ENCODE peak calls at places on chromosomes 3 and 15, in four cellular contexts. I is A549, X is adrenal gland, H is HepG2. B is an unnamed sample. For H3K4me1, the result is how much of the 10 kb centered on the place peaks cover.

GRCh38 chr3:151085227-151085888 is at the start of gene MED12L:
- DNase-seq in I (peak), H (peak), X (peak), B (no peak)

GRCh38 chr3:104887069-104887468 is 479.6 kb upstream of the ALCAM start:
- DNase-seq in I (no peak), X (no peak), H (no peak), B (no peak)

GRCh38 chr15:22949074-22949547 is 31.1 kb downstream of the CYFIP1 start:
- DNase-seq in H (no peak), X (no peak), I (no peak), B (no peak)

GRCh38 chr3:196080997-196081833 is 675 bp downstream of the TFRC start:
- DNase-seq in I (peak), X (peak), H (peak), B (no peak)

GRCh38 chr15:80161473-80162016 is 8.7 kb downstream of the FAH start:
- DNase-seq in I (no peak), X (peak), H (no peak), B (no peak)

GRCh38 chr15:40289140-40289775 is 6.4 kb upstream of the ANKRD63 start:
- DNase-seq in X (no peak), I (peak), H (no peak), B (no peak)

GRCh38 chr3:45034612-45035252 is 8.6 kb downstream of the CLEC3B start:
- DNase-seq in H (no peak), I (no peak), X (peak), B (no peak)

GRCh38 chr15:57667171-57667924 is 39.2 kb upstream of the POLR2M start:
- DNase-seq in H (peak), X (no peak), I (peak), B (peak)

GRCh38 chr15:26134812-26135211 is 271.7 kb upstream of the ATP10A start:
- DNase-seq in X (no peak), I (no peak), H (no peak), B (no peak)

GRCh38 chr15:50127255-50127777 is 8.3 kb upstream of the ATP8B4 start:
- DNase-seq in H (peak), I (no peak), X (no peak), B (no peak)

GRCh38 chr3:189841474-189842205 is 210.5 kb downstream of the TP63 start:
- DNase-seq in H (no peak), I (peak), X (no peak), B (no peak)

GRCh38 chr3:99990179-99990578 is 124.1 kb downstream of the FILIP1L start:
- DNase-seq in H (no peak), I (no peak), X (no peak), B (peak)

GRCh38 chr3:53730565-53730964 is 115.7 kb downstream of the CHDH start:
- DNase-seq in X (no peak), H (no peak), I (no peak), B (no peak)

GRCh38 chr3:97984061-97984460 is 11.8 kb upstream of the RIOX2 start:
- DNase-seq in H (no peak), X (no peak), I (no peak), B (no peak)

GRCh38 chr15:67806539-67806935 is 18.8 kb upstream of the SKOR1 start:
- DNase-seq in H (no peak), X (no peak), I (no peak), B (no peak)

GRCh38 chr3:59480486-59480995 is 430.7 kb upstream of the CFAP20DC start:
- DNase-seq in H (no peak), X (no peak), I (no peak), B (no peak)

GRCh38 chr3:126340081-126340511 is 17.1 kb downstream of the KLF15 start:
- DNase-seq in X (no peak), I (no peak), H (no peak), B (no peak)

GRCh38 chr3:58052373-58053273 is 44.4 kb downstream of the FLNB start:
- DNase-seq in X (peak), H (peak), I (peak), B (peak)

GRCh38 chr15:67884514-67885225 is 44.8 kb upstream of the RNU6-1 start:
- DNase-seq in I (peak), H (peak), X (peak), B (peak)

GRCh38 chr3:37526511-37526910 is 335.2 kb upstream of the CTDSPL start:
- DNase-seq in H (no peak), X (peak), I (no peak), B (no peak)

GRCh38 chr3:64873400-64873799 is 185.6 kb upstream of the ADAMTS9 start:
- DNase-seq in X (no peak), H (no peak), I (no peak), B (no peak)

GRCh38 chr3:48273594-48274211 is 32.8 kb downstream of the ZNF589 start:
- DNase-seq in X (peak), H (peak), I (peak), B (no peak)
- TF ChIP-seq CTCF in X (peak), H (peak), I (peak), B (peak)

GRCh38 chr3:46098319-46098761 is 71.1 kb upstream of the XCR1 start:
- DNase-seq in I (no peak), X (peak), H (no peak), B (no peak)

GRCh38 chr3:46096781-46097180 is 69.5 kb upstream of the XCR1 start:
- DNase-seq in I (no peak), H (no peak), X (no peak), B (no peak)

GRCh38 chr3:46095307-46095706 is 68.0 kb upstream of the XCR1 start:
- DNase-seq in X (no peak), H (no peak), I (no peak), B (no peak)

GRCh38 chr3:46096336-46096735 is 69.1 kb upstream of the XCR1 start:
- DNase-seq in H (no peak), I (no peak), X (no peak), B (no peak)

DNA sequence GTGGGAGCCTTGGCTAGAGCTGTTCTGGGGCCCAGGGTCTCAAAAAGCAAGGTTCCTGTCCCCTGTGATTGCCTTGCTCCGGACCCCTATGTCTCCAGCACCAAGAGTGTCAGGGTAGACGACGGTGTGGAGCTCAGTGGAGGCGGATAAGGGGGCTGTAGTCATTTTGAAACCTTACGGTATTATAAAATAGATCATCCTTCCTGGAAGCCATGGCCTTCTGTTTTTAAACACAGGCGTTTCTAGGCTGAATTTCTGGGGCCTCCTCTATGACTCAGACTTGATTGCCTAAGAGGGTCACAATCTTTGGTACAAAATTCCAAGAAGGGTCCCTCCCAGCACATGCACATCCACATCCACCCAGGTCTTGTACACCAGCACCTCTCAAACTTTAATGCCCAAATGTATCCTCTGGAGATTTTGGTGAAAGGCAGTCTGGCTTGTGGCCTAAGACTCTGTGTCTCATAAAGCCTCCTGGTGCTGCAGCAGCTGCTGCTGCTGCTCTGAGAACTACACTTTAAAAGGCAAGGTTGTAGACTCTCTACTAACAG is 70.5 kb upstream of the XCR1 start:
- DNase-seq in H (no peak), I (no peak), X (peak), B (no peak)
- TF ChIP-seq POLR2A in H (no peak), I (no peak), X (no peak), B (no peak)

DNA sequence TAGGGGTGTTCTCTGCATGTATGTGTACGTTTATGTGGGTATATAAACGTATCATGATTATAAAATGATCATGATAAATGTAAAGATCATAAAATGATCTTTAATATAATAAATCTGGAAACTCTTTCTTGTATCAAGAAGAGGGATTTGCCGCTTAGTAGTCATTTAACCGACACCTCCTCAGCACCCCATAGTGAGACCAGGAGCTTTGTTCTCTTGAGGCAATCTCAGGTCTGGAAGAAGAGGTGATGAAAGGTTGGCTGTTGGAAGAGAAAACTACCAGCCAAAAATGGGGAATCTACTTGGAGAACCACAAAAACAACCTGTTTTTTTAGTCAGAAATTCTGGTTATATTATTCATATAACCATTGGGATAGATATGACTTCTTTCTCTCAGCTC is 38.7 kb downstream of the TGFBR2 start:
- DNase-seq in I (no peak), H (no peak), X (no peak), B (no peak)
- H3K4me1 ChIP-seq in I (under half), H (half or more), X (under half), B (half or more)

DNA sequence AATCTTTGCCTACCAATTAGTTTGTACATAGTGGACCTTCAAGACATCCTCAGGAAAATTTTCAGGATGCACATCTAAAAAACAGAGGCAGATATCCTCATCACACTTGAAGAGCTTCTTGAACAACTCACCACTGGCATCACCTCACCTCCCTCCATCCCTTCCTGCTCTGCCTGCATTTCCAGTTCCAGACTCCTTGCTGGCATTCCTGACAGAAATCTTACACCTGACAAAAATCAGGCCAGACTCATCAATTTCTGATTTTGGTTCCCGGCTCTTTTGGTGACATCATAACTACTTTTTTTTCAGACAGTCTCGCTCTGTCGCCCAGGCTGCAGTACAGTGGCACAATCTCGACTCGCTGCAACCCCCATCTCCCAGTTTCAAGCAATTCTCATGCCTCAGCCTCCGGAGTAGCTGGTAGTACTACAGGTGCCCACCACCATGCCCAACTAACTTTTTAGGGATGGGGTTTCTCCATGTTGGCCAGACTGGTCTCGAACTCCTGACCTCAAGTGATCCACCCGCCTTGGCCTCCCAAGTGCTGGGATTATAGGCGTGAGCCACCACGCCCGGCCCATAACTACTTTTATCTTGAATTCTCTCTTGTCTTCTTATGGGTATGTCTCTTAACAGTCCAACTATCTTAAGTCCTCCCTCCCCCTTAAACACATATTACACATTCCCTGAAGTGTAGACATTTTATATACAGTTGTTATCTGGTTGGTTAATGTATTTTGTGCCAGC is 216.6 kb upstream of the IL12A start:
- DNase-seq in H (no peak), I (no peak), X (no peak), B (no peak)
- TF ChIP-seq CTCF in H (no peak), I (no peak), X (no peak), B (no peak)

DNA sequence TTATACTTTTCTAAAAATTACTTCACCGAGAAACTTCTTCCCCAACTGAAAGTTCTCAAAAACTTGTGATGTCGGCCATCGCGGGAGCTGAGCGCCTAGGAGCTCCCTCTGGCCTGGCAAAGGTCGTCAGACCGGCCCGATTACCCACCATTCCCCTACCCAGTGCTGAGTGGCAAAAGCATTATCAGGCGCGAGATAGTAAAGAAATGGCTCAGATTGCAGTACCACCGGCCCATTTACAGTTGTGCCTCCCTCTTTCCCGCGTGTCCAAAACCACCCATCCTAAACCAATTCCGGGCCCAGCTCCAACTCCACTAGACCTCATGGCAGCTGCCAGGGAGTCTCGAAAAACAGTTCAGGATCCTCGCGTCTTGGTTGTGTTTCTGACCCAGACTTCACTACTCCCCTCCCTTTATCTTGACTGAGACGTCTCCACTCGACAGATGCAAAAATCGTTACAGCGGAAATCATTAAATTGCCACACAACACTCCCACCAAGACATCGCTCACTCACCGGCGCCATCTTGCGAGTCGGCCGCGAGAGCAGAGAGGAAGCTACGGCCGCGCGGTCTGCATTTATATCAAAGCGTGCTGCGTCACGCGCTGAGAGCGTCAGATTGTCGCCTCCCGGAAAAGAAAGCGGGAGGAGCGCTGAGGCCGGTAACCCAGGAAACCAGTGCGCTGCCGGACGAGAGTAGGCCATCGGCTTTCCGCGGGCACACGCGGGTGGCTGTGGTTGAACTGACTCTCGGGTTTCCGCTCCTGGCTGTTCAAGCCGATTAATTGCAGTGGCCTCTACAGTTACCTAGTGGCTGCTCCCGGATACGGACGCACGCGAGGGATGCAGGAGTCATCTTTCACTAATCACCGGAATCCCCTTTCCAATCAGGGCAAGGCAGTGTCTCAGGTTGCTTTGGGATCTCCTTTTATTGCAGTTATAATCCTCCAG is at the start of gene RPL22L1:
- DNase-seq in I (peak), X (peak), H (peak), B (peak)
- TF ChIP-seq POLR2A in I (peak), X (peak), H (peak), B (peak)

GRCh38 chr3:30198162-30198561 is 408.2 kb upstream of the TGFBR2 start:
- DNase-seq in X (no peak), I (no peak), H (no peak), B (no peak)
- H3K4me1 ChIP-seq in X (under half), I (under half), H (under half), B (under half)

B was measured in esophagus muscularis mucosa.